ENCODE peak calls at places on chromosomes 1 and 21, in eight cellular contexts. X is uterus; U is Kasumi-1; K is HEK293T; H is GM10248; R is stimulated activated CD4-positive, alpha-beta T cell treated with anti-CD3 and anti-CD28 coated beads, Interleukin-4, amount 100 ng/mL, for 48 hours; V is T1000; M is suprapubic skin. J is an unnamed sample.

GRCh38 chr1:62765981-62766380 is 18.0 kb upstream of the ATG4C start:
- DNase-seq in K (no peak), X (no peak), H (no peak), R (no peak), U (no peak), V (no peak), M (no peak), J (no peak)

GRCh38 chr1:59366352-59366751 is 69.5 kb downstream of the FGGY start:
- DNase-seq in R (no peak), U (no peak), X (no peak), V (no peak), M (no peak), K (no peak), H (no peak), J (no peak)

GRCh38 chr1:21899972-21900371 is 37.1 kb downstream of the HSPG2 start:
- DNase-seq in V (no peak), R (no peak), H (no peak), X (no peak), K (no peak), U (no peak), M (no peak), J (no peak)

GRCh38 chr1:117036018-117036421 is 24.1 kb upstream of the TTF2 start:
- DNase-seq in H (no peak), K (no peak), R (no peak), U (no peak), M (no peak), V (no peak), X (no peak), J (no peak)

GRCh38 chr1:100396651-100397050 is 44.3 kb downstream of the CDC14A start:
- DNase-seq in K (no peak), X (no peak), U (peak; percentile 14), V (no peak), R (no peak), M (no peak), H (no peak), J (no peak)

GRCh38 chr1:208142632-208143390 is 101.4 kb downstream of the PLXNA2 start:
- DNase-seq in U (no peak), V (no peak), K (no peak), M (no peak), R (no peak), X (peak; percentile 60), H (no peak), J (no peak)

GRCh38 chr1:17272641-17273040 is 23.7 kb downstream of the PADI3 start:
- DNase-seq in K (no peak), U (no peak), X (no peak), M (no peak), V (no peak), H (no peak), R (no peak), J (no peak)

GRCh38 chr1:211812584-211812983 is 18.0 kb downstream of the LPGAT1 start:
- DNase-seq in V (no peak), K (no peak), U (no peak), X (no peak), M (no peak), H (no peak), R (no peak), J (no peak)

GRCh38 chr1:230186003-230186863 is 119.2 kb downstream of the GALNT2 start:
- DNase-seq in R (no peak), U (no peak), H (no peak), X (no peak), K (no peak), V (peak; percentile 38), M (no peak), J (no peak)

GRCh38 chr1:18900303-18900841 is 2.0 kb downstream of the ALDH4A1 start:
- DNase-seq in K (no peak), X (no peak), R (no peak), U (no peak), V (no peak), H (no peak), M (no peak), J (no peak)

GRCh38 chr1:45018599-45019230 is 6.7 kb downstream of the UROD start:
- DNase-seq in K (peak; percentile 62), X (no peak), R (peak; percentile 59), H (peak; percentile 48), U (peak; percentile 53), V (no peak), M (no peak), J (no peak)

GRCh38 chr1:152002960-152003359 is 9.3 kb upstream of the S100A10 start:
- DNase-seq in H (no peak), U (no peak), X (no peak), R (no peak), V (no peak), M (no peak), K (no peak), J (no peak)

GRCh38 chr1:156692409-156692957 is 12.9 kb downstream of the CRABP2 start:
- DNase-seq in R (no peak), V (no peak), M (no peak), K (no peak), X (no peak), U (no peak), H (no peak), J (no peak)

GRCh38 chr21:43268086-43268803 is 99.4 kb downstream of the CRYAA start:
- DNase-seq in V (no peak), U (no peak), X (no peak), H (no peak), M (no peak), R (no peak), K (no peak), J (peak; percentile 21)

GRCh38 chr1:37186246-37186756 is 152.0 kb upstream of the GRIK3 start:
- DNase-seq in X (no peak), R (no peak), U (no peak), V (no peak), H (no peak), M (no peak), K (no peak), J (no peak)